ENCODE peak calls at places on chromosomes 5 and 9, in ten cellular contexts. U is transverse colon; O is endothelial cell of umbilical vein; W is pancreas; Z is keratinocyte; P is CD8-positive, alpha-beta T cell; R is GM06990; X is tibial nerve; Y is upper lobe of right lung; E is uterus. K is an unnamed sample. For H3K36me3, the result is how much of the 10 kb centered on the place peaks cover.

GRCh38 chr9:127561491-127562270 is 50.4 kb upstream of the STXBP1 start:
- DNase-seq in U (peak), O (peak), W (no peak), Z (peak), P (no peak), R (no peak), X (peak), Y (peak), E (peak), K (no peak)

GRCh38 chr9:89243296-89244061 is 64.9 kb upstream of the SHC3 start:
- DNase-seq in U (no peak), O (no peak), W (no peak), Z (no peak), P (no peak), R (no peak), X (no peak), Y (no peak), E (no peak), K (no peak)

GRCh38 chr5:31193591-31194457 is at the start of gene CDH6:
- DNase-seq in U (peak), O (no peak), W (peak), Z (no peak), P (no peak), R (no peak), X (no peak), Y (peak), E (peak), K (no peak)

GRCh38 chr5:120396186-120396585 is 67.9 kb upstream of the PRR16 start:
- DNase-seq in U (no peak), O (no peak), W (no peak), Z (no peak), P (no peak), R (no peak), X (no peak), Y (no peak), E (no peak), K (no peak)

GRCh38 chr9:73039253-73039915 is 86.5 kb upstream of the ALDH1A1 start:
- DNase-seq in U (peak), O (peak), W (no peak), Z (no peak), P (no peak), R (no peak), X (no peak), Y (no peak), E (peak), K (no peak)

GRCh38 chr5:81268797-81269196 is 32.6 kb upstream of the ZCCHC9 start:
- DNase-seq in U (no peak), O (peak), W (no peak), Z (no peak), P (no peak), R (no peak), X (no peak), Y (no peak), E (no peak), K (no peak)

GRCh38 chr5:67147768-67148167 is 48.8 kb downstream of the CD180 start:
- DNase-seq in U (no peak), O (no peak), W (no peak), Z (no peak), P (no peak), R (no peak), X (no peak), Y (no peak), E (no peak), K (no peak)

GRCh38 chr5:133114166-133114932 is 62.5 kb downstream of the HSPA4 start:
- DNase-seq in U (no peak), O (no peak), W (no peak), Z (no peak), P (no peak), R (no peak), X (no peak), Y (no peak), E (no peak), K (no peak)

GRCh38 chr5:55062039-55062779 is 38.2 kb downstream of the GZMK start:
- DNase-seq in U (peak), O (no peak), W (no peak), Z (no peak), P (peak), R (peak), X (no peak), Y (no peak), E (no peak), K (peak)

GRCh38 chr9:37929441-37929895 is 25.5 kb upstream of the SLC25A51 start:
- DNase-seq in U (no peak), O (peak), W (no peak), Z (no peak), P (no peak), R (no peak), X (no peak), Y (no peak), E (no peak), K (no peak)

GRCh38 chr9:86586144-86586494 is 231.9 kb upstream of the TUT7 start:
- DNase-seq in U (no peak), O (no peak), W (no peak), Z (no peak), P (no peak), R (no peak), X (no peak), Y (no peak), E (no peak), K (no peak)

GRCh38 chr5:159195775-159196174 is 13.6 kb downstream of the RNF145 start:
- DNase-seq in U (no peak), O (no peak), W (no peak), Z (no peak), P (no peak), R (no peak), X (no peak), Y (no peak), E (no peak), K (no peak)

GRCh38 chr9:85600675-85601263 is 141.0 kb downstream of the AGTPBP1 start:
- DNase-seq in U (no peak), O (no peak), W (peak), Z (no peak), P (no peak), R (no peak), X (no peak), Y (no peak), E (no peak), K (no peak)

GRCh38 chr9:23707249-23707648 is 118.8 kb downstream of the ELAVL2 start:
- DNase-seq in U (no peak), O (no peak), W (no peak), Z (no peak), P (no peak), R (no peak), X (no peak), Y (no peak), E (no peak), K (no peak)

GRCh38 chr5:41509399-41510175 is 814 bp downstream of the PLCXD3 start:
- DNase-seq in U (no peak), O (no peak), W (peak), Z (no peak), P (no peak), R (no peak), X (no peak), Y (peak), E (no peak), K (no peak)

GRCh38 chr9:2777454-2777853 is 60.1 kb downstream of the KCNV2 start:
- DNase-seq in U (no peak), O (no peak), W (no peak), Z (no peak), P (no peak), R (no peak), X (no peak), Y (no peak), E (no peak), K (no peak)

GRCh38 chr9:109264865-109265532 is 55.9 kb downstream of the EPB41L4B start:
- DNase-seq in U (peak), O (no peak), W (peak), Z (no peak), P (no peak), R (no peak), X (no peak), Y (no peak), E (no peak), K (no peak)

GRCh38 chr5:95916687-95917085 is 45.0 kb downstream of the ELL2 start:
- DNase-seq in U (no peak), O (no peak), W (no peak), Z (no peak), P (no peak), R (no peak), X (no peak), Y (no peak), E (no peak), K (no peak)

GRCh38 chr5:73640861-73641320 is 14.9 kb downstream of the ARHGEF28 start:
- DNase-seq in U (no peak), O (peak), W (no peak), Z (no peak), P (no peak), R (no peak), X (no peak), Y (no peak), E (no peak), K (no peak)

GRCh38 chr5:157607371-157608161 is 32.0 kb upstream of the ADAM19 start:
- DNase-seq in U (peak), O (no peak), W (no peak), Z (peak), P (peak), R (peak), X (no peak), Y (no peak), E (no peak), K (no peak)

GRCh38 chr9:108360304-108360703 is 495.5 kb downstream of the ACTL7B start:
- DNase-seq in U (no peak), O (no peak), W (no peak), Z (no peak), P (no peak), R (no peak), X (no peak), Y (no peak), E (no peak), K (no peak)

GRCh38 chr9:127393680-127394079 is 3.3 kb upstream of the SLC2A8 start:
- DNase-seq in U (no peak), O (no peak), W (no peak), Z (no peak), P (no peak), R (no peak), X (no peak), Y (no peak), E (no peak), K (no peak)

GRCh38 chr5:15554542-15554941 is 54.6 kb downstream of the FBXL7 start:
- DNase-seq in U (no peak), O (no peak), W (no peak), Z (no peak), P (no peak), R (no peak), X (no peak), Y (no peak), E (no peak), K (no peak)

GRCh38 chr9:3746296-3747275 is 220.8 kb upstream of the RFX3 start:
- DNase-seq in U (no peak), O (no peak), W (no peak), Z (peak), P (no peak), R (no peak), X (no peak), Y (no peak), E (no peak), K (no peak)

GRCh38 chr5:1464511-1464910 is 19.3 kb upstream of the SLC6A3 start:
- DNase-seq in U (no peak), O (no peak), W (no peak), Z (no peak), P (no peak), R (no peak), X (no peak), Y (no peak), E (no peak), K (no peak)

GRCh38 chr5:1463326-1464095 is 18.3 kb upstream of the SLC6A3 start:
- DNase-seq in U (no peak), O (no peak), W (peak), Z (no peak), P (no peak), R (no peak), X (no peak), Y (no peak), E (no peak), K (no peak)

GRCh38 chr5:1464096-1464446 is 18.8 kb upstream of the SLC6A3 start:
- DNase-seq in U (no peak), O (no peak), W (peak), Z (no peak), P (no peak), R (no peak), X (no peak), Y (peak), E (no peak), K (no peak)

GRCh38 chr5:1461396-1461795 is 16.2 kb upstream of the SLC6A3 start:
- DNase-seq in U (no peak), O (no peak), W (no peak), Z (no peak), P (no peak), R (no peak), X (no peak), Y (peak), E (no peak), K (no peak)

DNA sequence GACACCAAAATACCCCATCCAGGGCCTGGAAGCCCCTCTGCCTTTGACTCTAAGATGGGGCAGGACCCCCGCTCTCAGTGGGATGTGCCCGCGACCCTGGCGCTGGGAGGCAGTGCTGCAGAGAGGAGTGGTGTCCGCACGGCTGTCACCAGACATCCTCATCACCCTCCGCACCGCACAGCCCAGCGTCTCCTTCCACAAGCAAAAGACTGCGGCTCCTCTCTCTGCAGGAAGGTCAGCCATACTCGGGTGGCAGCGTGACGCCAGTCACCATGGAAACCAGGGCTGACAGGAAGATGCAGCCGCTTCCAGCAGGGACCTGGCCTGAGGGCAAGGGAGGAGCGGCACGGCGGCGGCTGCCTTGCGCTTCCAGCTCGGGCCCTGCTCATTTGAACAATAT is 17.1 kb upstream of the SLC6A3 start:
- DNase-seq in U (no peak), O (no peak), W (peak), Z (no peak), P (no peak), R (no peak), X (no peak), Y (peak), E (no peak), K (no peak)
- H3K36me3 ChIP-seq in U (under half), O (under half), W (under half), Z (under half), P (under half), R (under half), X (half or more), Y (half or more), E (under half), K (under half)

GRCh38 chr9:129523953-129524847 is 96.7 kb downstream of the C9orf50 start:
- DNase-seq in U (no peak), O (no peak), W (no peak), Z (no peak), P (no peak), R (no peak), X (no peak), Y (no peak), E (no peak), K (no peak)

GRCh38 chr9:129520082-129520481 is 100.8 kb downstream of the C9orf50 start:
- DNase-seq in U (no peak), O (no peak), W (no peak), Z (no peak), P (no peak), R (no peak), X (no peak), Y (no peak), E (no peak), K (no peak)

GRCh38 chr9:129518074-129518473 is 102.8 kb downstream of the C9orf50 start:
- DNase-seq in U (no peak), O (no peak), W (no peak), Z (no peak), P (no peak), R (no peak), X (no peak), Y (no peak), E (no peak), K (no peak)

GRCh38 chr9:129522351-129522750 is 98.5 kb downstream of the C9orf50 start:
- DNase-seq in U (no peak), O (no peak), W (no peak), Z (no peak), P (no peak), R (no peak), X (no peak), Y (no peak), E (no peak), K (no peak)

DNA sequence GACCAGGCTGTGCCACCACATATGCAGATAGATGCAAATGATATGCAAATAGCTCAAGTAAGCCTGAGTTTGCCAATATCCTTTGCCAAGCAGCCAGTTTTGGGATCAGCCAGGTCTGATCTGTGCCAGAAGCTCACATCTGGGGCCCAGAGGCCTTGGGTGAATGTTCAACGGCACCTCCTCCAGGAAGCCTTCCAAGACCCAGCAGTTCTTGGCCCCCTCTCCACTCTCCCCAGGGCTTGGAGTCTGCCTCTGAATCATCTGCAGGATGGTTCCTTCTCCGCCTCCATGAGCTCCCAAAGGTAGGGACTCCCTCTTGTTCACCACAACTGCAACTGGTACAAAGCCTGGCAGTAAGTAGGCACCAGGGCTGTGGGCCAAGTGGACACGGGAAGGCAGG is 99.9 kb downstream of the C9orf50 start:
- DNase-seq in U (no peak), O (no peak), W (no peak), Z (no peak), P (no peak), R (no peak), X (no peak), Y (no peak), E (no peak), K (no peak)
- H3K36me3 ChIP-seq in U (under half), O (under half), W (under half), Z (under half), P (under half), R (under half), X (under half), Y (under half), E (under half), K (under half)

GRCh38 chr9:97660345-97660744 is 26.7 kb downstream of the NCBP1 start:
- DNase-seq in U (no peak), O (no peak), W (no peak), Z (no peak), P (no peak), R (no peak), X (no peak), Y (no peak), E (no peak), K (no peak)
- H3K36me3 ChIP-seq in U (half or more), O (under half), W (under half), Z (under half), P (half or more), R (under half), X (half or more), Y (half or more), E (under half), K (half or more)

GRCh38 chr9:128823362-128823902 is 5.1 kb downstream of the ENDOG start:
- DNase-seq in U (no peak), O (no peak), W (no peak), Z (no peak), P (no peak), R (no peak), X (no peak), Y (no peak), E (no peak), K (no peak)

GRCh38 chr9:128825923-128826702 is 3.5 kb downstream of the SPOUT1 start:
- DNase-seq in U (no peak), O (no peak), W (no peak), Z (no peak), P (no peak), R (no peak), X (no peak), Y (no peak), E (no peak), K (no peak)

GRCh38 chr9:128822407-128823042 is 4.2 kb downstream of the ENDOG start:
- DNase-seq in U (no peak), O (no peak), W (no peak), Z (no peak), P (no peak), R (no peak), X (no peak), Y (no peak), E (no peak), K (no peak)

GRCh38 chr9:128823903-128824406 is 5.6 kb downstream of the SPOUT1 start:
- DNase-seq in U (no peak), O (no peak), W (no peak), Z (no peak), P (no peak), R (no peak), X (no peak), Y (no peak), E (no peak), K (no peak)

GRCh38 chr9:128824911-128825310 is 4.7 kb downstream of the SPOUT1 start:
- DNase-seq in U (no peak), O (no peak), W (no peak), Z (no peak), P (no peak), R (no peak), X (no peak), Y (no peak), E (no peak), K (no peak)
- H3K36me3 ChIP-seq in U (under half), O (half or more), W (under half), Z (under half), P (under half), R (under half), X (half or more), Y (under half), E (under half), K (under half)

DNA sequence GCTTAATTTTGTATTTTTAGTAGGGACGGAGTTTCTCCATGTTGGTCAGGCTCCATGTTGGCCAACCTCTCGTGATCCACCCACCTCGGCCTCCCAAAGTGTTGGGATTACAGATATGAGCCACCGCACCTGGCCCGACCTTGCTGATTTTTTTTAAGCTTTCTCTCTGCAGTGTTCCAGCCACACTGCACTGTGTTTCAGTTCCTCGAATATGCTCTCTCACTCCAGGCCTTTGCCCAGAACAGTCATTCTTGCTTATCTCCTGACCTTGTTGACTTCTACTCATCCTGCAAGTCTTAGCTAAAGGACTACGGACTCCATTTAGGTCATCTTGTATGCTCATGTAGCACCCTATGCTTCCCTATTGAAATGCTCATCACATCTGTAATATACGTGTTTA is 3.3 kb downstream of the SNAPC3 start:
- DNase-seq in U (no peak), O (no peak), W (no peak), Z (no peak), P (no peak), R (peak), X (no peak), Y (no peak), E (no peak), K (no peak)
- H3K36me3 ChIP-seq in U (under half), O (under half), W (under half), Z (under half), P (under half), R (under half), X (under half), Y (under half), E (under half), K (under half)

GRCh38 chr9:4854191-4854590 is 61.4 kb downstream of the RCL1 start:
- DNase-seq in U (no peak), O (no peak), W (no peak), Z (no peak), P (no peak), R (no peak), X (no peak), Y (no peak), E (no peak), K (no peak)

GRCh38 chr9:4860383-4860782 is 67.6 kb downstream of the RCL1 start:
- DNase-seq in U (no peak), O (no peak), W (no peak), Z (no peak), P (no peak), R (no peak), X (no peak), Y (no peak), E (no peak), K (no peak)

GRCh38 chr9:4855861-4856260 is 63.1 kb downstream of the RCL1 start:
- DNase-seq in U (peak), O (no peak), W (no peak), Z (no peak), P (no peak), R (no peak), X (peak), Y (no peak), E (no peak), K (no peak)

GRCh38 chr9:4859035-4859434 is 66.3 kb downstream of the RCL1 start:
- DNase-seq in U (no peak), O (no peak), W (no peak), Z (no peak), P (no peak), R (no peak), X (no peak), Y (no peak), E (no peak), K (no peak)

GRCh38 chr9:4857163-4857562 is 64.4 kb downstream of the RCL1 start:
- DNase-seq in U (no peak), O (no peak), W (no peak), Z (no peak), P (no peak), R (no peak), X (no peak), Y (no peak), E (no peak), K (no peak)
- H3K36me3 ChIP-seq in U (under half), O (under half), W (under half), Z (under half), P (under half), R (under half), X (half or more), Y (under half), E (under half), K (under half)

DNA sequence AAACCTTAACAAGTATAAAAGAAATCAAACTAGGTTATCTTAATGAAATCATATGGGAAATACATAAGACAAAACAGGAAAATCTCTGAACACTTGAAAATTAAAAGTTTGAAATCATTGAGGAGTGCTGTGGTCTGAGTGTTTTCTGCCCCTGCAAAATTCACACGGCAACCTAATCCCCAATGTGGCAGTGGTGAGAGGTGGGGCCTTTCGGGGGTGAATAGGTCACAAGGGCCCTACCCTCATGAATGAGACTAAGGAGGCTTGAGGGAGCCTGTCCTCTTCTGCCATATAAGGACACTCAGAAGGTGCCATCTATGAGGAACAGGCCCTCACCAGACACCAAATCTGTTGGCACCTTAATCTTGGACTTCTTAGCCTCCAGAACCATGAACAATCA is 10.7 kb downstream of the CAMSAP1 start:
- DNase-seq in U (no peak), O (no peak), W (no peak), Z (no peak), P (no peak), R (no peak), X (no peak), Y (no peak), E (no peak), K (no peak)
- H3K36me3 ChIP-seq in U (under half), O (under half), W (under half), Z (under half), P (under half), R (under half), X (under half), Y (under half), E (under half), K (under half)

K was measured in naive thymus-derived CD4-positive, alpha-beta T cell.